ENCODE peak calls at places on chromosomes 3 and 15, in five cellular contexts. E is stomach, V is K562, D is GM12878, Z is testis. J is an unnamed sample. For H3K36me3, the result is how much of the 10 kb centered on the place peaks cover.

GRCh38 chr15:80953953-80954778 is 35.5 kb downstream of the MESD start:
- DNase-seq in D (no peak), Z (no peak), E (no peak), V (no peak), J (no peak)

GRCh38 chr3:110178965-110179364 is 841.6 kb upstream of the DPPA4 start:
- DNase-seq in Z (peak), V (no peak), D (no peak), E (no peak), J (no peak)

GRCh38 chr15:64845183-64845611 is 3.5 kb downstream of the PLEKHO2 start:
- DNase-seq in D (no peak), Z (peak), E (no peak), V (no peak), J (no peak)

GRCh38 chr3:146322216-146322615 is 71.3 kb upstream of the PLSCR4 start:
- DNase-seq in D (no peak), Z (no peak), V (no peak), E (no peak), J (no peak)

GRCh38 chr15:56042982-56043980 is 49.9 kb upstream of the NEDD4 start:
- DNase-seq in V (no peak), E (no peak), D (peak), Z (no peak), J (no peak)

GRCh38 chr3:155859859-155860258 is 5.6 kb upstream of the SLC33A1 start:
- DNase-seq in D (no peak), Z (no peak), E (no peak), V (no peak), J (no peak)

GRCh38 chr15:87777054-87777498 is 479.5 kb downstream of the NTRK3 start:
- DNase-seq in Z (no peak), E (no peak), D (no peak), V (no peak), J (peak)

GRCh38 chr3:17912011-17912760 is 169.8 kb upstream of the TBC1D5 start:
- DNase-seq in V (no peak), E (no peak), D (no peak), Z (no peak), J (no peak)

GRCh38 chr3:104763007-104763406 is 603.7 kb upstream of the ALCAM start:
- DNase-seq in V (no peak), Z (no peak), E (no peak), D (no peak), J (no peak)

GRCh38 chr15:100908466-100908865 is 10.7 kb upstream of the LRRK1 start:
- DNase-seq in E (no peak), V (no peak), Z (no peak), D (no peak), J (no peak)

DNA sequence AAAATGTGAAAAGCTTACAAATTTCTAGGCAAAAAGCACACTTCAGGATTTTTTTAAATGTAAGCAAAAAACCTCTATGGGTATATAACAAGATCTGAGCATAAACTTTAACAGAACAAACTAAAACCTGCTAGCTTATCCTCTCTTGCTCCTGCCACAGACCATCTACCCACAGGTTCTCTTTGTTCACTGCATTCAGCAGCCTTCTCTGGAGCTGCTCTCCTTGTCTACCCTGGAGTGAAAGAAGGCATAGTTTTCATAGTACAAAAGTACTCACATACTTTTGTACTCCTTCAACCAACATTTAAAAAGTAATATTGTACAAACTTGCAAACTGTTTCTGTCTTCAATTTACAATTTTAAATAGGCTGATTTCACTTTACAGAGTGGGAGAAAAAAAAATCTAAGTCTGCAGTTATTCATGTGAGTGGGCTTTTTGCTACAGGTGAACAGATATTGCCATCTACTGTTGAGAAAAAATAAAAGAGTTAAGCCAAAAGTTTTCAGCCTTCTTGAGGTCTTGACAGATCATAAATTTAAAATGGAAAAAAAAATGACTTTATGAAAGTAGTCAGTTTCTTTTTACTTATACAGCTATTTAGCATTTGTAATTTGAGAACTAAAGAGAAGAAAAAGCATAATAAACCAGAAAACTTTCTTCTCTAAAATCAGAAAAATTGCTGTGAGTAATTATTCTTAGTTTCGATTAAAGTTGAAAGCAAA is 20.4 kb downstream of the TERC start:
- DNase-seq in V (no peak), E (no peak), Z (no peak), D (no peak), J (no peak)
- TF ChIP-seq CTCF in V (peak), E (peak), Z (no peak), D (peak), J (no peak)

GRCh38 chr3:52120576-52121458 is 33.4 kb downstream of the POC1A start:
- DNase-seq in V (no peak), D (no peak), E (no peak), Z (no peak), J (no peak)
- H3K4me3 ChIP-seq in V (no peak), D (peak), E (no peak), Z (no peak), J (no peak)

GRCh38 chr3:169966951-169967915 is 626 bp downstream of the SEC62 start:
- DNase-seq in Z (peak), V (no peak), D (no peak), E (peak), J (no peak)
- H3K36me3 ChIP-seq in Z (under half), V (under half), D (under half), E (under half), J (under half)

GRCh38 chr15:39931615-39932014 is 2.3 kb upstream of the EIF2AK4 start:
- DNase-seq in Z (no peak), E (no peak), V (no peak), D (no peak), J (no peak)
- TF ChIP-seq CTCF in Z (no peak), E (no peak), V (peak), D (peak), J (no peak)

GRCh38 chr3:50978991-50979667 is 304.4 kb downstream of the DOCK3 start:
- DNase-seq in D (no peak), V (no peak), Z (no peak), E (no peak), J (no peak)
- H3K4me3 ChIP-seq in D (no peak), V (no peak), Z (no peak), E (no peak), J (no peak)

DNA sequence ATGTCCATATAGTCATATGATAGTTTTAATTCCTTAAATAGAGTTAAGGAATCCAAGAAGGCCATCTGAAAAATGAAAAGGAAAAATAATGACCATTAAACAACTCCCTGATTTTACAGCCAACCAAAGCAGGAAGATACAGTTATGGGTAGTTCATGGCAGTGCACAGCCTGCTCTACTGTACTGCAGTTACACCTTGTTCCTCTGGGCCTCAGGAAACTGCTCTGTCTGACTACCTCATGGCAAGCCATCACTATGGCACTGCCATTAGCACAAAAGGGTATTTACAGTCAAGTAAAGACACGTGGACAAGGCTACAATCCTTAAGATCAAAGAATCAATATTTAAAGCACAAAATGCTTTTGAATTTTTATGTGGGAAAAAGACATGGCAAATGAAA is 19.5 kb downstream of the SECISBP2L start:
- DNase-seq in E (no peak), Z (no peak), V (no peak), D (no peak), J (no peak)
- H3K36me3 ChIP-seq in E (half or more), Z (under half), V (under half), D (under half), J (under half)

DNA sequence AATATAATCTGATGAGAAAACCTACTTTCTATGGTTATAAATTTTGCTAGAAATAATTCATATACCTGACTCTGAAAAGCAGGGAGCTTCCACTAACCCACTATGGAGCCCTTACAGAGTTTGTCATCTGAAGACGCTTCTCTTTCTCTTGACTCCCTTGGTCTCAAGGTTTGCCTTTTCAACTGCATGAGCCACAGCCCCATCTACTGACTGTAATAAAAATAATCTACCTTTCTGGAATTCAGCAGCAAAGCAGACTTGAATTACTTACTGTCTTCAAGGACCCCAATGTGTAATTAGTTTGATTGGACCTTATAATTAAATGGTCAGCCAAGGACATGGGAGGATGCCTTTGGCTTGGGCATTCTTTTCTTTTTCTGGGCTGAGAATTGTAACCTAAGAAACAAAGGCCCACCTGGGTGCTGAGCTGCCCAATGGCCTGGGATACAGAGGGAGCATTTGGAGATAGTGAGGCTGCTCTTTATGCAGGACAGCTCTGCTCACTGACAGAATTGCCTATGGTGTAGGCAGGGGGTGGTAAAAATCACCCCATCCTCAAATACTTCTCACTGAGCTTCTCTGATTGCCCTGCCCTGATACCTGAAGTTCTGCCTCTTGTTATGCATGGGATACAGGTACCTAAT is 178.6 kb upstream of the TRIM42 start:
- DNase-seq in V (no peak), D (no peak), Z (no peak), E (no peak), J (no peak)
- TF ChIP-seq CTCF in V (peak), D (peak), Z (peak), E (peak), J (no peak)

GRCh38 chr3:197393711-197394110 is 95.3 kb upstream of the DLG1 start:
- DNase-seq in V (no peak), Z (no peak), D (no peak), E (no peak), J (no peak)
- H3K4me3 ChIP-seq in V (no peak), Z (no peak), D (peak), E (no peak), J (no peak)